ENCODE peak calls at places on chromosomes 12 and 14, in nine cellular contexts. One of them, this sample, is unnamed.

GRCh38 chr14:71130491-71131179 is 223.4 kb downstream of the PCNX1 start:
- DNase-seq in right lobe of liver: no peak
- DNase-seq in IMR-90: peak; percentile 88
- DNase-seq in body of pancreas: no peak
- DNase-seq in uterus: no peak
- DNase-seq in Peyer's patch: no peak
- DNase-seq in tibial nerve: no peak
- DNase-seq in prostate gland: no peak
- DNase-seq in K562: peak; percentile 76
- DNase-seq in this sample: no peak

GRCh38 chr14:31932675-31933074 is 144.4 kb upstream of the ARHGAP5 start:
- DNase-seq in tibial nerve: no peak
- DNase-seq in prostate gland: no peak
- DNase-seq in K562: no peak
- DNase-seq in Peyer's patch: no peak
- DNase-seq in uterus: no peak
- DNase-seq in body of pancreas: no peak
- DNase-seq in IMR-90: no peak
- DNase-seq in right lobe of liver: no peak
- DNase-seq in this sample: no peak

GRCh38 chr12:56029166-56029519 is 8.3 kb downstream of the IKZF4 start:
- DNase-seq in tibial nerve: no peak
- DNase-seq in uterus: no peak
- DNase-seq in body of pancreas: no peak
- DNase-seq in Peyer's patch: no peak
- DNase-seq in prostate gland: no peak
- DNase-seq in right lobe of liver: no peak
- DNase-seq in K562: no peak
- DNase-seq in IMR-90: peak; percentile 67
- DNase-seq in this sample: no peak

GRCh38 chr12:2076196-2076570 is 23.4 kb downstream of the CACNA1C start:
- DNase-seq in right lobe of liver: no peak
- DNase-seq in Peyer's patch: no peak
- DNase-seq in body of pancreas: no peak
- DNase-seq in IMR-90: peak; percentile 85
- DNase-seq in prostate gland: no peak
- DNase-seq in tibial nerve: no peak
- DNase-seq in K562: no peak
- DNase-seq in uterus: peak; percentile 66
- DNase-seq in this sample: no peak

GRCh38 chr12:14694145-14694544 is 2.3 kb downstream of the GUCY2C start:
- DNase-seq in tibial nerve: no peak
- DNase-seq in uterus: no peak
- DNase-seq in Peyer's patch: no peak
- DNase-seq in prostate gland: no peak
- DNase-seq in right lobe of liver: no peak
- DNase-seq in IMR-90: no peak
- DNase-seq in K562: no peak
- DNase-seq in body of pancreas: no peak
- DNase-seq in this sample: no peak

GRCh38 chr12:25712169-25712568 is 159.1 kb upstream of the LMNTD1 start:
- DNase-seq in uterus: no peak
- DNase-seq in right lobe of liver: no peak
- DNase-seq in IMR-90: no peak
- DNase-seq in Peyer's patch: no peak
- DNase-seq in K562: no peak
- DNase-seq in tibial nerve: no peak
- DNase-seq in prostate gland: no peak
- DNase-seq in body of pancreas: no peak
- DNase-seq in this sample: no peak

GRCh38 chr12:28780096-28780495 is 369.0 kb upstream of the FAR2 start:
- DNase-seq in IMR-90: peak; percentile 81
- DNase-seq in Peyer's patch: no peak
- DNase-seq in body of pancreas: no peak
- DNase-seq in uterus: no peak
- DNase-seq in K562: peak; percentile 38
- DNase-seq in tibial nerve: no peak
- DNase-seq in right lobe of liver: no peak
- DNase-seq in prostate gland: no peak
- DNase-seq in this sample: no peak

GRCh38 chr12:92597997-92598396 is 104.8 kb upstream of the PLEKHG7 start:
- DNase-seq in IMR-90: peak; percentile 91
- DNase-seq in body of pancreas: no peak
- DNase-seq in uterus: no peak
- DNase-seq in tibial nerve: no peak
- DNase-seq in prostate gland: no peak
- DNase-seq in Peyer's patch: no peak
- DNase-seq in right lobe of liver: no peak
- DNase-seq in K562: no peak
- DNase-seq in this sample: no peak

GRCh38 chr12:39505025-39505424 is 62.1 kb upstream of the KIF21A start:
- DNase-seq in right lobe of liver: no peak
- DNase-seq in prostate gland: no peak
- DNase-seq in tibial nerve: no peak
- DNase-seq in K562: no peak
- DNase-seq in IMR-90: no peak
- DNase-seq in body of pancreas: no peak
- DNase-seq in uterus: no peak
- DNase-seq in Peyer's patch: no peak
- DNase-seq in this sample: no peak

GRCh38 chr12:79098530-79098929 is 234.0 kb downstream of the SYT1 start:
- DNase-seq in Peyer's patch: no peak
- DNase-seq in prostate gland: no peak
- DNase-seq in right lobe of liver: no peak
- DNase-seq in tibial nerve: no peak
- DNase-seq in K562: no peak
- DNase-seq in IMR-90: no peak
- DNase-seq in uterus: no peak
- DNase-seq in body of pancreas: no peak
- DNase-seq in this sample: no peak

GRCh38 chr12:105882404-105882803 is 256.4 kb downstream of the NUAK1 start:
- DNase-seq in uterus: peak; percentile 69
- DNase-seq in tibial nerve: peak; percentile 55
- DNase-seq in body of pancreas: no peak
- DNase-seq in K562: no peak
- DNase-seq in Peyer's patch: no peak
- DNase-seq in prostate gland: no peak
- DNase-seq in right lobe of liver: no peak
- DNase-seq in IMR-90: no peak
- DNase-seq in this sample: no peak

GRCh38 chr12:31749024-31749704 is 20.3 kb upstream of the AMN1 start:
- DNase-seq in body of pancreas: peak; percentile 87
- DNase-seq in IMR-90: peak; percentile 98
- DNase-seq in uterus: peak; percentile 30
- DNase-seq in prostate gland: peak; percentile 94
- DNase-seq in Peyer's patch: peak; percentile 64
- DNase-seq in K562: peak; percentile 95
- DNase-seq in right lobe of liver: peak; percentile 76
- DNase-seq in tibial nerve: peak; percentile 53
- DNase-seq in this sample: peak; percentile 87

GRCh38 chr12:53917126-53917525 is 21.5 kb upstream of the HOXC13 start:
- DNase-seq in IMR-90: no peak
- DNase-seq in tibial nerve: no peak
- DNase-seq in K562: no peak
- DNase-seq in body of pancreas: no peak
- DNase-seq in Peyer's patch: no peak
- DNase-seq in uterus: no peak
- DNase-seq in right lobe of liver: no peak
- DNase-seq in prostate gland: no peak
- DNase-seq in this sample: no peak

GRCh38 chr12:122096591-122097149 is 18.1 kb downstream of the MLXIP start:
- DNase-seq in IMR-90: peak; percentile 70
- DNase-seq in tibial nerve: no peak
- DNase-seq in Peyer's patch: peak; percentile 50
- DNase-seq in K562: no peak
- DNase-seq in right lobe of liver: no peak
- DNase-seq in prostate gland: no peak
- DNase-seq in uterus: no peak
- DNase-seq in body of pancreas: peak; percentile 59
- DNase-seq in this sample: peak; percentile 34

GRCh38 chr12:130425698-130426245 is 88.1 kb downstream of the PIWIL1 start:
- DNase-seq in tibial nerve: no peak
- DNase-seq in body of pancreas: no peak
- DNase-seq in uterus: no peak
- DNase-seq in right lobe of liver: peak; percentile 43
- DNase-seq in K562: no peak
- DNase-seq in IMR-90: no peak
- DNase-seq in prostate gland: no peak
- DNase-seq in Peyer's patch: no peak
- DNase-seq in this sample: no peak

GRCh38 chr12:131091413-131091975 is 137.8 kb downstream of the ADGRD1 start:
- DNase-seq in prostate gland: no peak
- DNase-seq in Peyer's patch: no peak
- DNase-seq in K562: no peak
- DNase-seq in tibial nerve: no peak
- DNase-seq in right lobe of liver: peak; percentile 22
- DNase-seq in IMR-90: no peak
- DNase-seq in body of pancreas: no peak
- DNase-seq in uterus: peak; percentile 3
- DNase-seq in this sample: no peak

GRCh38 chr12:6664902-6665301 is 2.0 kb upstream of the ING4 start:
- DNase-seq in uterus: no peak
- DNase-seq in Peyer's patch: no peak
- DNase-seq in prostate gland: no peak
- DNase-seq in right lobe of liver: no peak
- DNase-seq in IMR-90: no peak
- DNase-seq in tibial nerve: no peak
- DNase-seq in body of pancreas: no peak
- DNase-seq in K562: no peak
- DNase-seq in this sample: no peak

GRCh38 chr12:33830070-33830469 is 192.2 kb upstream of the ALG10 start:
- DNase-seq in body of pancreas: no peak
- DNase-seq in tibial nerve: no peak
- DNase-seq in IMR-90: no peak
- DNase-seq in uterus: no peak
- DNase-seq in right lobe of liver: no peak
- DNase-seq in K562: no peak
- DNase-seq in prostate gland: no peak
- DNase-seq in Peyer's patch: no peak
- DNase-seq in this sample: no peak

GRCh38 chr12:118850244-118850825 is 131.0 kb upstream of the SRRM4 start:
- DNase-seq in IMR-90: no peak
- DNase-seq in Peyer's patch: no peak
- DNase-seq in K562: peak; percentile 59
- DNase-seq in right lobe of liver: no peak
- DNase-seq in tibial nerve: no peak
- DNase-seq in body of pancreas: peak; percentile 44
- DNase-seq in prostate gland: no peak
- DNase-seq in uterus: no peak
- DNase-seq in this sample: no peak

DNA sequence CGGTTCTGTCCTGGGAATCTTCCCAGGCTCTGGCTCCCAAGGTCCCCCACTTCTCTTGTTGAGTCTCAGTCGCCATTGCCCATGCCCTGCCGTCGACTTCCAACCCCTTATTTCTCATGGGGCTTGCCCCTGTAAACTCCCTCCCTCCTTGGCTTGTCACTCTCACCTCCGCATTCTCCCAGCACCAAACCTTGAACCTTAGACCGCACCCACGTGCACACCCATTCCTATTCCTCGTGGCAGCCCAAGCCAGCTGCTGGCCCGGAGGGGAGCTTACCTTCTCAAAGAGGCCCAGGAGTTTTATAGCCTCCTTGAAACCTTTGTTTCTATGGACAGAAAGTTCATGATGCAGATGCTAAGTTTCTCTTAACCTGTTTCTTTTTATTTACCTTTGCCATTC is 4.6 kb downstream of the JDP2 start:
- DNase-seq in Peyer's patch: peak; percentile 87
- DNase-seq in tibial nerve: no peak
- DNase-seq in K562: no peak
- DNase-seq in IMR-90: no peak
- DNase-seq in right lobe of liver: no peak
- DNase-seq in uterus: no peak
- DNase-seq in body of pancreas: no peak
- DNase-seq in prostate gland: no peak
- DNase-seq in this sample: no peak
- H3K4me1 ChIP-seq in Peyer's patch: peaks cover 17% of the 10 kb centered on the region
- H3K4me1 ChIP-seq in tibial nerve: peaks cover 43% of the 10 kb centered on the region
- H3K4me1 ChIP-seq in K562: peaks cover 11% of the 10 kb centered on the region
- H3K4me1 ChIP-seq in IMR-90: peaks cover 26% of the 10 kb centered on the region
- H3K4me1 ChIP-seq in right lobe of liver: no peaks in the 10 kb centered on the region
- H3K4me1 ChIP-seq in uterus: no peaks in the 10 kb centered on the region
- H3K4me1 ChIP-seq in body of pancreas: peaks cover 57% of the 10 kb centered on the region
- H3K4me1 ChIP-seq in prostate gland: peaks cover 9% of the 10 kb centered on the region
- H3K4me1 ChIP-seq in this sample: peaks cover 85% of the 10 kb centered on the region

GRCh38 chr14:96364911-96365310 is 1.6 kb downstream of the GSKIP start:
- DNase-seq in IMR-90: no peak
- DNase-seq in right lobe of liver: no peak
- DNase-seq in prostate gland: no peak
- DNase-seq in body of pancreas: no peak
- DNase-seq in K562: peak; percentile 4
- DNase-seq in Peyer's patch: no peak
- DNase-seq in uterus: no peak
- DNase-seq in tibial nerve: no peak
- DNase-seq in this sample: no peak
- TF ChIP-seq POLR2A in IMR-90: no peak
- TF ChIP-seq POLR2A in right lobe of liver: no peak
- TF ChIP-seq POLR2A in prostate gland: no peak
- TF ChIP-seq POLR2A in body of pancreas: no peak
- TF ChIP-seq POLR2A in K562: no peak
- TF ChIP-seq POLR2A in Peyer's patch: peak; percentile 40
- TF ChIP-seq POLR2A in uterus: no peak
- TF ChIP-seq POLR2A in tibial nerve: no peak
- TF ChIP-seq POLR2A in this sample: no peak

DNA sequence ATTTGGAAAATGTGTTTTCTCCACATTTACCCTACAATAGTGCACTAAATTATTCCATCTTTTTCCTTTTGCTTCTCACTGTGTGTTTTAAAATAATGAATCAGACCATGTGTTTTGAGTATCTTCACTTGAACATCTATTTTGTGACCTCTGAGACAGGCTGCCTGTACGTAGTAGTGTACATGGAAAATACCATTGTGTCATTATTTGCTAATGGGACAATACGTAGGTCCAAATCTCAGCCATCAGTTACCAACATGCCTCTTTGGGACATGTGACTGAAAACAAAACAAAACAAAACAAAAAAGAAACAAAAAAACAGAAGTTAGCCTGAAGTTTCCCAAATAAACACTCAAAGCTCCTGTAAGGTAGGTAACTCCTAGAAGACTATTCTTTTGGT is 7.1 kb upstream of the MYF6 start:
- DNase-seq in tibial nerve: no peak
- DNase-seq in uterus: no peak
- DNase-seq in prostate gland: no peak
- DNase-seq in right lobe of liver: no peak
- DNase-seq in Peyer's patch: no peak
- DNase-seq in body of pancreas: no peak
- DNase-seq in K562: no peak
- DNase-seq in IMR-90: no peak
- DNase-seq in this sample: no peak
- H3K4me1 ChIP-seq in tibial nerve: no peaks in the 10 kb centered on the region
- H3K4me1 ChIP-seq in uterus: no peaks in the 10 kb centered on the region
- H3K4me1 ChIP-seq in prostate gland: no peaks in the 10 kb centered on the region
- H3K4me1 ChIP-seq in right lobe of liver: no peaks in the 10 kb centered on the region
- H3K4me1 ChIP-seq in Peyer's patch: no peaks in the 10 kb centered on the region
- H3K4me1 ChIP-seq in body of pancreas: no peaks in the 10 kb centered on the region
- H3K4me1 ChIP-seq in K562: no peaks in the 10 kb centered on the region
- H3K4me1 ChIP-seq in IMR-90: peaks cover 2% of the 10 kb centered on the region
- H3K4me1 ChIP-seq in this sample: no peaks in the 10 kb centered on the region

DNA sequence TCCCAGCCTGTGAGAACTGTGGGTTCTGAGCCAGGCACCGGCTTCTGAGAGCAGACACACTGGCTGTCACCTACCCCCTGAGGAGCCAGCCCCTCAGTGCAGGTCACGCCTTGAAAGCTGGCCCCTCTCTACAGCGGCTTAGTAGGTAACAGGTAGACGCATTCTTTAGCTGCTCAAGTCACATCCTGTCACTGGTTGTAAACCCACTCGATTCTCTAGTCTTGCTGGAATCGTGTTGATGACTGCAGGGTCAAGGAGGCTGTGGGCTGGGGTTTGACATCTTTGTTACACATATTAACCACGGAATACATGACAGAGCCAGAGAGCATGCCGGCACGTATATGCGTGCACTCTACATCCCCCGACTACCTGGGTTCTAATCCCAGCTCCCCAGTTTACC is 210.6 kb downstream of the ETV6 start:
- DNase-seq in uterus: no peak
- DNase-seq in Peyer's patch: no peak
- DNase-seq in tibial nerve: no peak
- DNase-seq in body of pancreas: no peak
- DNase-seq in K562: no peak
- DNase-seq in right lobe of liver: no peak
- DNase-seq in prostate gland: no peak
- DNase-seq in IMR-90: no peak
- DNase-seq in this sample: no peak
- TF ChIP-seq POLR2A in uterus: no peak
- TF ChIP-seq POLR2A in Peyer's patch: no peak
- TF ChIP-seq POLR2A in tibial nerve: no peak
- TF ChIP-seq POLR2A in body of pancreas: no peak
- TF ChIP-seq POLR2A in K562: no peak
- TF ChIP-seq POLR2A in right lobe of liver: no peak
- TF ChIP-seq POLR2A in prostate gland: no peak
- TF ChIP-seq POLR2A in IMR-90: no peak
- TF ChIP-seq POLR2A in this sample: no peak